ENCODE peak calls at places on chromosomes 7 and 10, in ten cellular contexts. One of them, this sample, is unnamed.

GRCh38 chr10:87760195-87760905 is 57.7 kb downstream of the ATAD1 start:
- DNase-seq in keratinocyte: no peak
- DNase-seq in OCI-LY7: no peak
- DNase-seq in A549: no peak
- DNase-seq in GM12865: no peak
- DNase-seq in RWPE2: no peak
- DNase-seq in WERI-Rb-1: no peak
- DNase-seq in A673: no peak
- DNase-seq in cardiac muscle cell: no peak
- DNase-seq in progenitor cell of endocrine pancreas: no peak
- DNase-seq in this sample: no peak

GRCh38 chr10:126336786-126337185 is 51.5 kb downstream of the ADAM12 start:
- DNase-seq in WERI-Rb-1: no peak
- DNase-seq in GM12865: no peak
- DNase-seq in cardiac muscle cell: no peak
- DNase-seq in A549: no peak
- DNase-seq in RWPE2: no peak
- DNase-seq in progenitor cell of endocrine pancreas: no peak
- DNase-seq in OCI-LY7: no peak
- DNase-seq in keratinocyte: no peak
- DNase-seq in A673: no peak
- DNase-seq in this sample: no peak

GRCh38 chr10:61978965-61979364 is 77.5 kb downstream of the ARID5B start:
- DNase-seq in GM12865: no peak
- DNase-seq in keratinocyte: no peak
- DNase-seq in WERI-Rb-1: peak; percentile 13
- DNase-seq in A549: no peak
- DNase-seq in RWPE2: no peak
- DNase-seq in cardiac muscle cell: no peak
- DNase-seq in OCI-LY7: no peak
- DNase-seq in A673: no peak
- DNase-seq in progenitor cell of endocrine pancreas: no peak
- DNase-seq in this sample: no peak

GRCh38 chr10:31966681-31967080 is 38.0 kb upstream of the ARHGAP12 start:
- DNase-seq in A673: no peak
- DNase-seq in RWPE2: no peak
- DNase-seq in OCI-LY7: no peak
- DNase-seq in progenitor cell of endocrine pancreas: no peak
- DNase-seq in keratinocyte: no peak
- DNase-seq in cardiac muscle cell: no peak
- DNase-seq in WERI-Rb-1: no peak
- DNase-seq in GM12865: no peak
- DNase-seq in A549: no peak
- DNase-seq in this sample: no peak

GRCh38 chr10:127534511-127534910 is 14.6 kb upstream of the NPS start:
- DNase-seq in progenitor cell of endocrine pancreas: no peak
- DNase-seq in keratinocyte: no peak
- DNase-seq in WERI-Rb-1: no peak
- DNase-seq in RWPE2: no peak
- DNase-seq in cardiac muscle cell: no peak
- DNase-seq in OCI-LY7: no peak
- DNase-seq in A549: no peak
- DNase-seq in GM12865: no peak
- DNase-seq in A673: no peak
- DNase-seq in this sample: no peak

GRCh38 chr7:135147899-135148721 is at the start of gene TMEM140:
- DNase-seq in A549: no peak
- DNase-seq in A673: no peak
- DNase-seq in WERI-Rb-1: no peak
- DNase-seq in GM12865: peak; percentile 84
- DNase-seq in RWPE2: no peak
- DNase-seq in OCI-LY7: peak; percentile 31
- DNase-seq in progenitor cell of endocrine pancreas: no peak
- DNase-seq in cardiac muscle cell: no peak
- DNase-seq in keratinocyte: no peak
- DNase-seq in this sample: no peak

GRCh38 chr7:135801045-135801693 is 52.6 kb upstream of the FAM180A start:
- DNase-seq in GM12865: peak; percentile 72
- DNase-seq in WERI-Rb-1: peak; percentile 30
- DNase-seq in keratinocyte: no peak
- DNase-seq in A673: peak; percentile 84
- DNase-seq in RWPE2: no peak
- DNase-seq in progenitor cell of endocrine pancreas: peak; percentile 26
- DNase-seq in A549: peak; percentile 71
- DNase-seq in OCI-LY7: peak; percentile 81
- DNase-seq in cardiac muscle cell: peak; percentile 85
- DNase-seq in this sample: peak; percentile 42

GRCh38 chr7:50589362-50589761 is 24.2 kb upstream of the DDC start:
- DNase-seq in cardiac muscle cell: no peak
- DNase-seq in WERI-Rb-1: no peak
- DNase-seq in A549: no peak
- DNase-seq in RWPE2: no peak
- DNase-seq in OCI-LY7: no peak
- DNase-seq in GM12865: no peak
- DNase-seq in A673: no peak
- DNase-seq in keratinocyte: no peak
- DNase-seq in progenitor cell of endocrine pancreas: no peak
- DNase-seq in this sample: no peak

GRCh38 chr7:108062250-108063014 is 59.5 kb upstream of the LAMB1 start:
- DNase-seq in A549: no peak
- DNase-seq in progenitor cell of endocrine pancreas: no peak
- DNase-seq in GM12865: peak; percentile 14
- DNase-seq in A673: no peak
- DNase-seq in OCI-LY7: no peak
- DNase-seq in WERI-Rb-1: no peak
- DNase-seq in keratinocyte: no peak
- DNase-seq in RWPE2: no peak
- DNase-seq in cardiac muscle cell: peak; percentile 14
- DNase-seq in this sample: no peak

GRCh38 chr7:143514487-143514886 is 36.8 kb downstream of the TAS2R41 start:
- DNase-seq in progenitor cell of endocrine pancreas: no peak
- DNase-seq in RWPE2: no peak
- DNase-seq in GM12865: no peak
- DNase-seq in A673: no peak
- DNase-seq in OCI-LY7: no peak
- DNase-seq in A549: no peak
- DNase-seq in keratinocyte: no peak
- DNase-seq in WERI-Rb-1: no peak
- DNase-seq in cardiac muscle cell: no peak
- DNase-seq in this sample: no peak

GRCh38 chr10:63901228-63901627 is 380.0 kb downstream of the REEP3 start:
- DNase-seq in OCI-LY7: peak; percentile 2
- DNase-seq in progenitor cell of endocrine pancreas: no peak
- DNase-seq in cardiac muscle cell: no peak
- DNase-seq in A673: no peak
- DNase-seq in RWPE2: no peak
- DNase-seq in keratinocyte: no peak
- DNase-seq in WERI-Rb-1: peak; percentile 17
- DNase-seq in A549: no peak
- DNase-seq in GM12865: peak; percentile 11
- DNase-seq in this sample: peak; percentile 32
- TF ChIP-seq CTCF in OCI-LY7: peak; percentile 66
- TF ChIP-seq CTCF in progenitor cell of endocrine pancreas: peak; percentile 25
- TF ChIP-seq CTCF in cardiac muscle cell: peak; percentile 35
- TF ChIP-seq CTCF in A673: peak; percentile 51
- TF ChIP-seq CTCF in RWPE2: peak; percentile 13
- TF ChIP-seq CTCF in keratinocyte: peak; percentile 37
- TF ChIP-seq CTCF in WERI-Rb-1: peak; percentile 74
- TF ChIP-seq CTCF in A549: no peak
- TF ChIP-seq CTCF in GM12865: peak; percentile 56
- TF ChIP-seq CTCF in this sample: peak; percentile 66

GRCh38 chr7:127794551-127794950 is 142.6 kb downstream of the SND1 start:
- DNase-seq in keratinocyte: no peak
- DNase-seq in GM12865: no peak
- DNase-seq in A549: no peak
- DNase-seq in WERI-Rb-1: no peak
- DNase-seq in cardiac muscle cell: no peak
- DNase-seq in RWPE2: no peak
- DNase-seq in progenitor cell of endocrine pancreas: no peak
- DNase-seq in OCI-LY7: no peak
- DNase-seq in A673: peak; percentile 70
- DNase-seq in this sample: no peak

GRCh38 chr7:127793582-127793981 is 141.6 kb downstream of the SND1 start:
- DNase-seq in A673: no peak
- DNase-seq in WERI-Rb-1: no peak
- DNase-seq in OCI-LY7: peak; percentile 21
- DNase-seq in GM12865: no peak
- DNase-seq in RWPE2: no peak
- DNase-seq in cardiac muscle cell: no peak
- DNase-seq in progenitor cell of endocrine pancreas: no peak
- DNase-seq in keratinocyte: no peak
- DNase-seq in A549: no peak
- DNase-seq in this sample: no peak

GRCh38 chr7:127794135-127794534 is 142.1 kb downstream of the SND1 start:
- DNase-seq in progenitor cell of endocrine pancreas: no peak
- DNase-seq in OCI-LY7: no peak
- DNase-seq in cardiac muscle cell: no peak
- DNase-seq in A549: no peak
- DNase-seq in WERI-Rb-1: no peak
- DNase-seq in RWPE2: no peak
- DNase-seq in A673: no peak
- DNase-seq in GM12865: no peak
- DNase-seq in keratinocyte: no peak
- DNase-seq in this sample: no peak

GRCh38 chr7:127791790-127792189 is 139.8 kb downstream of the SND1 start:
- DNase-seq in cardiac muscle cell: no peak
- DNase-seq in WERI-Rb-1: no peak
- DNase-seq in progenitor cell of endocrine pancreas: no peak
- DNase-seq in OCI-LY7: no peak
- DNase-seq in A549: no peak
- DNase-seq in A673: no peak
- DNase-seq in keratinocyte: no peak
- DNase-seq in GM12865: no peak
- DNase-seq in RWPE2: no peak
- DNase-seq in this sample: no peak

GRCh38 chr7:127792528-127793342 is 140.7 kb downstream of the SND1 start:
- DNase-seq in A673: peak; percentile 43
- DNase-seq in progenitor cell of endocrine pancreas: peak; percentile 10
- DNase-seq in cardiac muscle cell: peak; percentile 26
- DNase-seq in OCI-LY7: peak; percentile 30
- DNase-seq in GM12865: peak; percentile 47
- DNase-seq in WERI-Rb-1: peak; percentile 47
- DNase-seq in RWPE2: no peak
- DNase-seq in keratinocyte: no peak
- DNase-seq in A549: peak; percentile 19
- DNase-seq in this sample: peak; percentile 51
- TF ChIP-seq CTCF in A673: peak; percentile 67
- TF ChIP-seq CTCF in progenitor cell of endocrine pancreas: peak; percentile 52
- TF ChIP-seq CTCF in cardiac muscle cell: peak; percentile 59
- TF ChIP-seq CTCF in OCI-LY7: peak; percentile 81
- TF ChIP-seq CTCF in GM12865: peak; percentile 78
- TF ChIP-seq CTCF in WERI-Rb-1: peak; percentile 79
- TF ChIP-seq CTCF in RWPE2: peak; percentile 40
- TF ChIP-seq CTCF in keratinocyte: peak; percentile 90
- TF ChIP-seq CTCF in A549: peak; percentile 46
- TF ChIP-seq CTCF in this sample: peak; percentile 45

DNA sequence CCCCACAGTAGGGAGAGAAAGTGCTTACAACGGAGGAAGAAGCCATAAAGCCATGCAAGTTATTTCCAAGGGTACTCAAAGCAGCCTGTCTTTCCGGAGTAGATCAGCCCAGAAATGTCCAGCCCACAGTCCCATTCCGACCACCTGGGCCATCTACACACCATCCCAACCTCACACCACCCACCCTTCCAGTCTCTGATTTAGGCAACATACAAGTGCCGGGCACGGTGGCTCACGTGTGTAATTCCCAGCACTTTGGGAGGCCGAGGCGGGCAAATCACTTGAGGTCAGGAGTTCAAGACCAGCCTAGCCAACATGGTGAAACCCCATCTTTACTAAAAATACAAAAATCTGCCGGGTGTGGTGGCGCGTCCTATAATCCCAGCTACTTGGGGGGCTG is 35.1 kb downstream of the LRRC20 start:
- DNase-seq in keratinocyte: no peak
- DNase-seq in RWPE2: no peak
- DNase-seq in GM12865: no peak
- DNase-seq in OCI-LY7: no peak
- DNase-seq in A673: no peak
- DNase-seq in cardiac muscle cell: no peak
- DNase-seq in A549: no peak
- DNase-seq in progenitor cell of endocrine pancreas: no peak
- DNase-seq in WERI-Rb-1: no peak
- DNase-seq in this sample: no peak
- TF ChIP-seq CTCF in keratinocyte: no peak
- TF ChIP-seq CTCF in RWPE2: no peak
- TF ChIP-seq CTCF in GM12865: no peak
- TF ChIP-seq CTCF in OCI-LY7: no peak
- TF ChIP-seq CTCF in A673: no peak
- TF ChIP-seq CTCF in cardiac muscle cell: no peak
- TF ChIP-seq CTCF in A549: no peak
- TF ChIP-seq CTCF in progenitor cell of endocrine pancreas: no peak
- TF ChIP-seq CTCF in WERI-Rb-1: no peak
- TF ChIP-seq CTCF in this sample: no peak

GRCh38 chr10:7133958-7134357 is 276.9 kb downstream of the SFMBT2 start:
- DNase-seq in RWPE2: no peak
- DNase-seq in cardiac muscle cell: no peak
- DNase-seq in A549: no peak
- DNase-seq in GM12865: no peak
- DNase-seq in WERI-Rb-1: no peak
- DNase-seq in keratinocyte: no peak
- DNase-seq in A673: no peak
- DNase-seq in OCI-LY7: no peak
- DNase-seq in progenitor cell of endocrine pancreas: no peak
- DNase-seq in this sample: no peak

GRCh38 chr10:7130191-7130911 is 280.5 kb downstream of the SFMBT2 start:
- DNase-seq in OCI-LY7: no peak
- DNase-seq in RWPE2: no peak
- DNase-seq in GM12865: no peak
- DNase-seq in WERI-Rb-1: no peak
- DNase-seq in cardiac muscle cell: no peak
- DNase-seq in A549: no peak
- DNase-seq in A673: no peak
- DNase-seq in keratinocyte: no peak
- DNase-seq in progenitor cell of endocrine pancreas: no peak
- DNase-seq in this sample: no peak

GRCh38 chr10:7135188-7135587 is 275.6 kb downstream of the SFMBT2 start:
- DNase-seq in GM12865: no peak
- DNase-seq in A673: no peak
- DNase-seq in progenitor cell of endocrine pancreas: no peak
- DNase-seq in cardiac muscle cell: no peak
- DNase-seq in RWPE2: no peak
- DNase-seq in A549: no peak
- DNase-seq in keratinocyte: no peak
- DNase-seq in WERI-Rb-1: no peak
- DNase-seq in OCI-LY7: no peak
- DNase-seq in this sample: no peak

GRCh38 chr10:7133270-7133669 is 277.6 kb downstream of the SFMBT2 start:
- DNase-seq in A549: no peak
- DNase-seq in cardiac muscle cell: no peak
- DNase-seq in RWPE2: no peak
- DNase-seq in WERI-Rb-1: no peak
- DNase-seq in GM12865: no peak
- DNase-seq in A673: peak; percentile 34
- DNase-seq in progenitor cell of endocrine pancreas: no peak
- DNase-seq in OCI-LY7: no peak
- DNase-seq in keratinocyte: no peak
- DNase-seq in this sample: no peak

DNA sequence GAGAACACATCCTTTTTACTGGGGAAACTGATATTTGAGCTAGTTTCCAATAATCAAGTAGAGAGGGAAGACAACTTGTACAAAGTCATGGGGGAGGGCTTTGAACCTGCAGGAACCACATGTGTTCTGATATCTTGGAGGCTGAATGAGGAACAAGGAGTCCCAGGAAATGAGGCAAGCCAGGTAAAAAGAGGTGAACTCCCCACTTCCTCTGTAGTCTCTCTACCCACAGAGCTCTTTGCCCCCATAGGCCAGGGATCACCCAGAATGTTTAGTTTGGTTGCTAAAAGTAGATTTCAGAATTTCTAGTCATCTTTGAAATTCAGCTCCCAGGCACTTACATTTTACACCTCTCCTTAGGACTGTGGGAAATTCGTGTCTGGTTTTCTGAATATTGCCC is 276.4 kb downstream of the SFMBT2 start:
- DNase-seq in GM12865: no peak
- DNase-seq in cardiac muscle cell: no peak
- DNase-seq in OCI-LY7: no peak
- DNase-seq in WERI-Rb-1: no peak
- DNase-seq in A549: no peak
- DNase-seq in A673: no peak
- DNase-seq in keratinocyte: no peak
- DNase-seq in progenitor cell of endocrine pancreas: no peak
- DNase-seq in RWPE2: no peak
- DNase-seq in this sample: no peak
- TF ChIP-seq CTCF in GM12865: no peak
- TF ChIP-seq CTCF in cardiac muscle cell: no peak
- TF ChIP-seq CTCF in OCI-LY7: no peak
- TF ChIP-seq CTCF in WERI-Rb-1: no peak
- TF ChIP-seq CTCF in A549: no peak
- TF ChIP-seq CTCF in A673: no peak
- TF ChIP-seq CTCF in keratinocyte: no peak
- TF ChIP-seq CTCF in progenitor cell of endocrine pancreas: no peak
- TF ChIP-seq CTCF in RWPE2: no peak
- TF ChIP-seq CTCF in this sample: no peak